ENCODE peak calls at places on chromosomes 2 and 18, in six cellular contexts. A is activated CD8-positive, alpha-beta T cell treated with anti-CD3 and anti-CD28 coated beads for 36 hours; H is upper lobe of right lung; M is left ventricle myocardium inferior; Q is HCT116; V is adrenal gland. N is an unnamed sample.
A peak's percentile ranks its signal among the peaks of the same experiment; 100 is the strongest.

GRCh38 chr2:121429119-121429903 is 101.4 kb upstream of the RNU4ATAC start:
- DNase-seq in A (no peak), H (no peak), M (no peak), Q (no peak), V (peak; percentile 15), N (no peak)

GRCh38 chr18:48892146-48892855 is 58.5 kb downstream of the SMAD7 start:
- DNase-seq in A (no peak), H (peak; percentile 59), M (no peak), Q (no peak), V (no peak), N (no peak)

GRCh38 chr2:142865924-142866323 is 11.5 kb upstream of the KYNU start:
- DNase-seq in A (no peak), H (no peak), M (no peak), Q (no peak), V (no peak), N (no peak)

GRCh38 chr2:101752708-101753107 is 55.2 kb downstream of the MAP4K4 start:
- DNase-seq in A (no peak), H (no peak), M (no peak), Q (no peak), V (peak; percentile 50), N (no peak)

GRCh38 chr18:5546660-5547059 is 2.9 kb upstream of the EPB41L3 start:
- DNase-seq in A (no peak), H (no peak), M (no peak), Q (no peak), V (peak; percentile 68), N (no peak)

GRCh38 chr2:96152301-96153165 is 7.3 kb upstream of the DUSP2 start:
- DNase-seq in A (no peak), H (peak; percentile 46), M (no peak), Q (no peak), V (no peak), N (no peak)

GRCh38 chr2:71779306-71779855 is 326.0 kb downstream of the DYSF start:
- DNase-seq in A (no peak), H (no peak), M (no peak), Q (no peak), V (no peak), N (no peak)

GRCh38 chr2:205976120-205976814 is 109.7 kb downstream of the INO80D start:
- DNase-seq in A (no peak), H (no peak), M (no peak), Q (no peak), V (no peak), N (no peak)

GRCh38 chr2:46846454-46846990 is 69.1 kb downstream of the MCFD2 start:
- DNase-seq in A (no peak), H (no peak), M (no peak), Q (no peak), V (peak; percentile 34), N (no peak)

GRCh38 chr2:38074047-38074774 is 1.7 kb downstream of the CYP1B1 start:
- DNase-seq in A (peak; percentile 19), H (peak; percentile 69), M (peak; percentile 29), Q (no peak), V (no peak), N (no peak)

GRCh38 chr2:96427917-96428316 is 77.2 kb downstream of the NEURL3 start:
- DNase-seq in A (peak; percentile 26), H (no peak), M (no peak), Q (peak; percentile 90), V (no peak), N (peak; percentile 96)

GRCh38 chr2:218709906-218710305 is 729 bp upstream of the TTLL4 start:
- DNase-seq in A (no peak), H (no peak), M (no peak), Q (no peak), V (no peak), N (no peak)

GRCh38 chr18:7872569-7872968 is 305.5 kb downstream of the PTPRM start:
- DNase-seq in A (no peak), H (no peak), M (no peak), Q (peak; percentile 71), V (peak; percentile 75), N (peak; percentile 37)

GRCh38 chr2:201559067-201559710 is 84.1 kb downstream of the TMEM237 start:
- DNase-seq in A (no peak), H (no peak), M (no peak), Q (no peak), V (peak; percentile 1), N (peak; percentile 4)
- TF ChIP-seq CTCF in A (no peak), H (no peak), M (no peak), Q (no peak), V (no peak), N (no peak)

DNA sequence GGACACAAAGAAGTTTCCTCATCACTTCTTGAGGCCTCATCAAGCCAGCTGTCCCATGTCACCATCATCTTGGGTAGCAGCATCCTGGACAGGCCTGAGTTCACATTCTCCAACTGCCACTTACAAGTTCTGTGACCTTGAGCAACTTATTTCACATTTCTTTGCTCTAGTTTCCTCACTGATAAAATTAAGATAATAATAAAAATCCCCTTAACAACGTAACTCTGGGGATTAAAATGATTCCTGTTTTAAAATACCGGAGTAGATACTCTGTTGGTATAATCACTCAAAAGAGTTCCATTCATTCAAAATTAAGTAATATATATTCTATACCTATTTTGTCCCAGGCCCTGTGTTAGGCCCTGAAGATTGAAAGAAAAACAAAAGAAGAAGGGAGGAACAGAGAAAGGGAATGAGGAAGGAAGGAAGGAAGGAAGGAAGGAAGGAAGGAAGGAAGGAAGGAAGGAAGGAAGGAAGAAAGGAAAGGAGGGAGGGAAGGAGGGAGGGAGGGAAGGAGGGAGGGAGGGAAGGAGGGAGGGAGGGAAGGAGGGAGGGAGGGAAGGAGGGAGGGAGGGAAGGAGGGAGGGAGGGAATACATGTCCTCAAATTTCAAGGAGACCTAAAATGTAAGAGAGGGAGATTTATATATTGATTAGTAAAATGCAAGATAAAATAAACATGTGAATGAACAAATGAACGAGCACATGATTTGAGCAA is 42.4 kb downstream of the NCKAP5 start:
- DNase-seq in A (no peak), H (no peak), M (no peak), Q (no peak), V (no peak), N (no peak)
- TF ChIP-seq CTCF in A (no peak), H (no peak), M (no peak), Q (no peak), V (no peak), N (no peak)

GRCh38 chr18:25334588-25334987 is 17.4 kb downstream of the ZNF521 start:
- DNase-seq in A (no peak), H (no peak), M (no peak), Q (no peak), V (no peak), N (no peak)
- TF ChIP-seq CTCF in A (no peak), H (no peak), M (peak; percentile 15), Q (no peak), V (no peak), N (no peak)

DNA sequence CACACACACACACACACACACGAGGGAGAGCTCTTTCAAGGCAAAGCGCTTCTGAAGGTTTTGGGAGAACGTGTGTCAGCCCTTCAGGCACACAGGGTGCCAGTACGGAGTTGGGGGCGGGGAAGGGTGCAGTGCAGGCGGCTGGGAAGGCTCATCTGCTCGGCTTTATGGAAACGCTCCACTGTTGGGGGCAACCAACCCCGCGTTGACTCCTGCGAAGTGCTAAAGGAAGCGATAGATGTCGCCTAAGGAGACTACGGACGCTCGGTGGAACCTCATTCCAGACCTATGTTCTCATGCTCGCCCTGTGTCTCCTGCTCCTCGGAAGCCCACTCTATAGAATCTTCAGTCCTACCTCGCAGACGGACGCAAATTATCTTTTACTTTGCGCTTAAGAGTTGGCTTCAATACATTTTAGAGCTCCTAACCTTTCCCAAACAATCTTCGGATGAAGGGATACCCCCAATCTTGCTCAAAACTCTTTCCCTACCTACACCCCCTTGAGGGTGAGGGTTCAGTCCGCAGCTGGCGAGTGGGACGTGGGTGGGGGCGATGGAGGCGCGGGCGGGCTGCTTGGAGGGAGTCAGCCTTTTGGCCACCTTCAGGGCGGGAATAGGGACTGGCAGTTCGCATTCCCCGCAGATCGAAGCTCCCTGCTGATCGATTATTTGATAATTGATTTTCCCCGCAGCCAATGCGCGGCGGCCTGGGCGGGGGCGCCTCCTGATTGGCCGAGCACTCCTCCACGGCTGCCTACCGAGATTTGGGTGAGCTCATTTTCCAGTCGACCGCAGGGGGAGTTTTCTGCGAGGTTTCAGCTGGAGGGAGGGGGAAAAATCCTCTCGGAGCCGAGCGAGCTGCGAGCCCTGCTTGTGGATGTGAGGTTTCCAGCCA is 1.9 kb upstream of the MEIS1 start:
- DNase-seq in A (peak; percentile 40), H (peak; percentile 80), M (peak; percentile 88), Q (no peak), V (peak; percentile 95), N (peak; percentile 90)
- TF ChIP-seq CTCF in A (no peak), H (no peak), M (peak; percentile 11), Q (no peak), V (no peak), N (no peak)

N was measured in Calu3.